ENCODE peak calls at places on chromosome 9, in nine cellular contexts. One of them, this sample, is unnamed. For H3K9me3, the result is how much of the 10 kb centered on the place peaks cover.

GRCh38 chr9:36924071-36924470 is 110.0 kb downstream of the PAX5 start:
- DNase-seq in Panc1: peak
- DNase-seq in heart left ventricle: no peak
- DNase-seq in CD4-positive, CD25-positive, alpha-beta regulatory T cell: peak
- DNase-seq in HCT116: peak
- DNase-seq in CD4-positive, alpha-beta memory T cell: no peak
- DNase-seq in neuronal stem cell: no peak
- DNase-seq in lower lobe of right lung: no peak
- DNase-seq in CD8-positive, alpha-beta T cell: no peak
- DNase-seq in this sample: no peak

GRCh38 chr9:131180454-131180853 is 55.1 kb downstream of the NUP214 start:
- DNase-seq in HCT116: no peak
- DNase-seq in heart left ventricle: no peak
- DNase-seq in CD4-positive, CD25-positive, alpha-beta regulatory T cell: no peak
- DNase-seq in lower lobe of right lung: no peak
- DNase-seq in Panc1: no peak
- DNase-seq in CD8-positive, alpha-beta T cell: no peak
- DNase-seq in CD4-positive, alpha-beta memory T cell: no peak
- DNase-seq in neuronal stem cell: no peak
- DNase-seq in this sample: no peak

GRCh38 chr9:16985559-16986348 is 115.3 kb upstream of the BNC2 start:
- DNase-seq in neuronal stem cell: no peak
- DNase-seq in lower lobe of right lung: no peak
- DNase-seq in Panc1: no peak
- DNase-seq in HCT116: no peak
- DNase-seq in CD4-positive, CD25-positive, alpha-beta regulatory T cell: no peak
- DNase-seq in heart left ventricle: peak
- DNase-seq in CD8-positive, alpha-beta T cell: no peak
- DNase-seq in CD4-positive, alpha-beta memory T cell: no peak
- DNase-seq in this sample: peak

GRCh38 chr9:96885424-96885823 is 31.1 kb upstream of the ZNF782 start:
- DNase-seq in Panc1: no peak
- DNase-seq in HCT116: no peak
- DNase-seq in CD4-positive, alpha-beta memory T cell: no peak
- DNase-seq in CD8-positive, alpha-beta T cell: no peak
- DNase-seq in heart left ventricle: no peak
- DNase-seq in lower lobe of right lung: no peak
- DNase-seq in CD4-positive, CD25-positive, alpha-beta regulatory T cell: no peak
- DNase-seq in neuronal stem cell: no peak
- DNase-seq in this sample: no peak

GRCh38 chr9:131276107-131276888 is at the start of gene FAM78A:
- DNase-seq in CD4-positive, alpha-beta memory T cell: no peak
- DNase-seq in neuronal stem cell: no peak
- DNase-seq in lower lobe of right lung: peak
- DNase-seq in CD4-positive, CD25-positive, alpha-beta regulatory T cell: peak
- DNase-seq in CD8-positive, alpha-beta T cell: no peak
- DNase-seq in HCT116: no peak
- DNase-seq in heart left ventricle: peak
- DNase-seq in Panc1: no peak
- DNase-seq in this sample: peak

GRCh38 chr9:128785427-128785826 is 1.6 kb upstream of the TBC1D13 start:
- DNase-seq in CD4-positive, CD25-positive, alpha-beta regulatory T cell: no peak
- DNase-seq in neuronal stem cell: no peak
- DNase-seq in Panc1: no peak
- DNase-seq in lower lobe of right lung: no peak
- DNase-seq in heart left ventricle: no peak
- DNase-seq in CD4-positive, alpha-beta memory T cell: no peak
- DNase-seq in HCT116: no peak
- DNase-seq in CD8-positive, alpha-beta T cell: no peak
- DNase-seq in this sample: no peak

GRCh38 chr9:92706218-92706940 is 36.4 kb upstream of the IPPK start:
- DNase-seq in CD4-positive, alpha-beta memory T cell: peak
- DNase-seq in CD8-positive, alpha-beta T cell: no peak
- DNase-seq in Panc1: peak
- DNase-seq in HCT116: peak
- DNase-seq in CD4-positive, CD25-positive, alpha-beta regulatory T cell: peak
- DNase-seq in neuronal stem cell: no peak
- DNase-seq in heart left ventricle: no peak
- DNase-seq in lower lobe of right lung: no peak
- DNase-seq in this sample: no peak

GRCh38 chr9:130305381-130305780 is 39.8 kb downstream of the HMCN2 start:
- DNase-seq in HCT116: no peak
- DNase-seq in heart left ventricle: peak
- DNase-seq in CD4-positive, CD25-positive, alpha-beta regulatory T cell: no peak
- DNase-seq in CD8-positive, alpha-beta T cell: no peak
- DNase-seq in Panc1: no peak
- DNase-seq in neuronal stem cell: no peak
- DNase-seq in CD4-positive, alpha-beta memory T cell: no peak
- DNase-seq in lower lobe of right lung: no peak
- DNase-seq in this sample: peak

GRCh38 chr9:37253377-37253937 is 133.1 kb downstream of the ZCCHC7 start:
- DNase-seq in CD4-positive, alpha-beta memory T cell: no peak
- DNase-seq in neuronal stem cell: no peak
- DNase-seq in CD8-positive, alpha-beta T cell: no peak
- DNase-seq in HCT116: no peak
- DNase-seq in Panc1: no peak
- DNase-seq in CD4-positive, CD25-positive, alpha-beta regulatory T cell: no peak
- DNase-seq in heart left ventricle: no peak
- DNase-seq in lower lobe of right lung: no peak
- DNase-seq in this sample: no peak

GRCh38 chr9:2414465-2414864 is 207.1 kb upstream of the VLDLR start:
- DNase-seq in neuronal stem cell: no peak
- DNase-seq in CD4-positive, alpha-beta memory T cell: no peak
- DNase-seq in HCT116: no peak
- DNase-seq in heart left ventricle: no peak
- DNase-seq in Panc1: no peak
- DNase-seq in lower lobe of right lung: no peak
- DNase-seq in CD8-positive, alpha-beta T cell: no peak
- DNase-seq in CD4-positive, CD25-positive, alpha-beta regulatory T cell: no peak
- DNase-seq in this sample: no peak

GRCh38 chr9:2134391-2134790 is 119.2 kb downstream of the SMARCA2 start:
- DNase-seq in heart left ventricle: no peak
- DNase-seq in lower lobe of right lung: no peak
- DNase-seq in Panc1: no peak
- DNase-seq in CD4-positive, alpha-beta memory T cell: no peak
- DNase-seq in CD4-positive, CD25-positive, alpha-beta regulatory T cell: no peak
- DNase-seq in CD8-positive, alpha-beta T cell: no peak
- DNase-seq in HCT116: no peak
- DNase-seq in neuronal stem cell: no peak
- DNase-seq in this sample: no peak

GRCh38 chr9:105994970-105995369 is 300.6 kb downstream of the TMEM38B start:
- DNase-seq in CD8-positive, alpha-beta T cell: no peak
- DNase-seq in neuronal stem cell: no peak
- DNase-seq in Panc1: no peak
- DNase-seq in HCT116: no peak
- DNase-seq in CD4-positive, CD25-positive, alpha-beta regulatory T cell: no peak
- DNase-seq in CD4-positive, alpha-beta memory T cell: no peak
- DNase-seq in heart left ventricle: no peak
- DNase-seq in lower lobe of right lung: no peak
- DNase-seq in this sample: no peak

GRCh38 chr9:99936947-99937587 is 30.6 kb downstream of the STX17 start:
- DNase-seq in CD8-positive, alpha-beta T cell: no peak
- DNase-seq in Panc1: no peak
- DNase-seq in HCT116: no peak
- DNase-seq in lower lobe of right lung: no peak
- DNase-seq in heart left ventricle: no peak
- DNase-seq in CD4-positive, CD25-positive, alpha-beta regulatory T cell: no peak
- DNase-seq in CD4-positive, alpha-beta memory T cell: no peak
- DNase-seq in neuronal stem cell: no peak
- DNase-seq in this sample: no peak

GRCh38 chr9:133134419-133135190 is 13.6 kb upstream of the RALGDS start:
- DNase-seq in HCT116: no peak
- DNase-seq in heart left ventricle: no peak
- DNase-seq in lower lobe of right lung: no peak
- DNase-seq in neuronal stem cell: no peak
- DNase-seq in Panc1: no peak
- DNase-seq in CD8-positive, alpha-beta T cell: no peak
- DNase-seq in CD4-positive, alpha-beta memory T cell: no peak
- DNase-seq in CD4-positive, CD25-positive, alpha-beta regulatory T cell: no peak
- DNase-seq in this sample: peak

GRCh38 chr9:108467653-108468324 is 388.0 kb downstream of the ACTL7B start:
- DNase-seq in neuronal stem cell: no peak
- DNase-seq in CD4-positive, CD25-positive, alpha-beta regulatory T cell: no peak
- DNase-seq in heart left ventricle: no peak
- DNase-seq in Panc1: no peak
- DNase-seq in CD8-positive, alpha-beta T cell: no peak
- DNase-seq in HCT116: no peak
- DNase-seq in lower lobe of right lung: no peak
- DNase-seq in CD4-positive, alpha-beta memory T cell: no peak
- DNase-seq in this sample: peak

GRCh38 chr9:4939118-4939561 is 45.9 kb upstream of the JAK2 start:
- DNase-seq in lower lobe of right lung: no peak
- DNase-seq in CD8-positive, alpha-beta T cell: no peak
- DNase-seq in HCT116: no peak
- DNase-seq in CD4-positive, CD25-positive, alpha-beta regulatory T cell: peak
- DNase-seq in CD4-positive, alpha-beta memory T cell: no peak
- DNase-seq in Panc1: no peak
- DNase-seq in heart left ventricle: no peak
- DNase-seq in neuronal stem cell: no peak
- DNase-seq in this sample: no peak

GRCh38 chr9:95067888-95068287 is 249.6 kb downstream of the FANCC start:
- DNase-seq in HCT116: no peak
- DNase-seq in heart left ventricle: no peak
- DNase-seq in CD4-positive, CD25-positive, alpha-beta regulatory T cell: no peak
- DNase-seq in lower lobe of right lung: no peak
- DNase-seq in Panc1: no peak
- DNase-seq in CD8-positive, alpha-beta T cell: no peak
- DNase-seq in neuronal stem cell: no peak
- DNase-seq in CD4-positive, alpha-beta memory T cell: no peak
- DNase-seq in this sample: no peak

GRCh38 chr9:133114451-133114885 is 6.6 kb downstream of the RALGDS start:
- DNase-seq in CD4-positive, CD25-positive, alpha-beta regulatory T cell: no peak
- DNase-seq in HCT116: no peak
- DNase-seq in lower lobe of right lung: peak
- DNase-seq in CD8-positive, alpha-beta T cell: no peak
- DNase-seq in heart left ventricle: peak
- DNase-seq in Panc1: no peak
- DNase-seq in CD4-positive, alpha-beta memory T cell: no peak
- DNase-seq in neuronal stem cell: no peak
- DNase-seq in this sample: peak

GRCh38 chr9:71737455-71737854 is 30.9 kb downstream of the CEMIP2 start:
- DNase-seq in heart left ventricle: no peak
- DNase-seq in Panc1: no peak
- DNase-seq in CD4-positive, alpha-beta memory T cell: no peak
- DNase-seq in CD4-positive, CD25-positive, alpha-beta regulatory T cell: no peak
- DNase-seq in neuronal stem cell: no peak
- DNase-seq in HCT116: no peak
- DNase-seq in CD8-positive, alpha-beta T cell: no peak
- DNase-seq in lower lobe of right lung: no peak
- DNase-seq in this sample: no peak

GRCh38 chr9:4297151-4297794 is 2.6 kb downstream of the GLIS3 start:
- DNase-seq in neuronal stem cell: peak
- DNase-seq in CD4-positive, alpha-beta memory T cell: peak
- DNase-seq in CD8-positive, alpha-beta T cell: no peak
- DNase-seq in heart left ventricle: peak
- DNase-seq in Panc1: no peak
- DNase-seq in CD4-positive, CD25-positive, alpha-beta regulatory T cell: peak
- DNase-seq in lower lobe of right lung: peak
- DNase-seq in HCT116: peak
- DNase-seq in this sample: peak

GRCh38 chr9:132531187-132531586 is 51.2 kb upstream of the BARHL1 start:
- DNase-seq in CD4-positive, alpha-beta memory T cell: no peak
- DNase-seq in heart left ventricle: no peak
- DNase-seq in HCT116: no peak
- DNase-seq in CD4-positive, CD25-positive, alpha-beta regulatory T cell: no peak
- DNase-seq in CD8-positive, alpha-beta T cell: no peak
- DNase-seq in neuronal stem cell: no peak
- DNase-seq in lower lobe of right lung: no peak
- DNase-seq in Panc1: no peak
- DNase-seq in this sample: no peak

GRCh38 chr9:112012026-112012902 is 115.7 kb downstream of the UGCG start:
- DNase-seq in CD4-positive, CD25-positive, alpha-beta regulatory T cell: peak
- DNase-seq in CD8-positive, alpha-beta T cell: no peak
- DNase-seq in neuronal stem cell: no peak
- DNase-seq in lower lobe of right lung: peak
- DNase-seq in HCT116: peak
- DNase-seq in CD4-positive, alpha-beta memory T cell: no peak
- DNase-seq in heart left ventricle: peak
- DNase-seq in Panc1: peak
- DNase-seq in this sample: peak

GRCh38 chr9:136982232-136983051 is at the start of gene LCNL1:
- DNase-seq in CD8-positive, alpha-beta T cell: no peak
- DNase-seq in lower lobe of right lung: no peak
- DNase-seq in neuronal stem cell: no peak
- DNase-seq in HCT116: no peak
- DNase-seq in heart left ventricle: no peak
- DNase-seq in CD4-positive, alpha-beta memory T cell: no peak
- DNase-seq in CD4-positive, CD25-positive, alpha-beta regulatory T cell: no peak
- DNase-seq in Panc1: no peak
- DNase-seq in this sample: no peak
- H3K27ac ChIP-seq in CD8-positive, alpha-beta T cell: no peak
- H3K27ac ChIP-seq in lower lobe of right lung: peak
- H3K27ac ChIP-seq in neuronal stem cell: no peak
- H3K27ac ChIP-seq in HCT116: no peak
- H3K27ac ChIP-seq in heart left ventricle: peak
- H3K27ac ChIP-seq in CD4-positive, alpha-beta memory T cell: no peak
- H3K27ac ChIP-seq in CD4-positive, CD25-positive, alpha-beta regulatory T cell: no peak
- H3K27ac ChIP-seq in Panc1: no peak
- H3K27ac ChIP-seq in this sample: peak

DNA sequence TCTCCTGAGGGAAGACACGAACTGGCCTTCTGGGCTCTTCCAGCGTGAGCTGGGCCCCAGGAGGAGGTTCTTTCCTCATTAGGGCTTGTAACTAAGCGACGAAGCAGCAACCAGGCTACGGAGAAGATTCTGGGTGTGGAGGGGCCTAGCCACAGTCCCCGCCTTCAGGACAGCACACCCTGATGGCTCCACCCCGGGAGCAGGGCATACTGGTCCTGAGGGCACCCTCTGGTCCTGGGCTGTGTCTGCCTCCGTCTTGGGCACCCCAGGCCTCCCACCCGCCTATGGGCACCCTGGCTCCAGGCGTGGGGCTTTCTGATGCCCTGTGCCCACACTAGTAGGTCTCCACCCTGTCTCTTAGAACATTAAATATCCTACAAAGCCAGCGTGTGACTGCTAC is 136.4 kb downstream of the OLFM1 start:
- DNase-seq in HCT116: no peak
- DNase-seq in Panc1: no peak
- DNase-seq in neuronal stem cell: no peak
- DNase-seq in CD8-positive, alpha-beta T cell: no peak
- DNase-seq in lower lobe of right lung: peak
- DNase-seq in CD4-positive, CD25-positive, alpha-beta regulatory T cell: no peak
- DNase-seq in CD4-positive, alpha-beta memory T cell: no peak
- DNase-seq in heart left ventricle: peak
- DNase-seq in this sample: no peak
- H3K9me3 ChIP-seq in HCT116: under half
- H3K9me3 ChIP-seq in Panc1: under half
- H3K9me3 ChIP-seq in neuronal stem cell: under half
- H3K9me3 ChIP-seq in CD8-positive, alpha-beta T cell: under half
- H3K9me3 ChIP-seq in lower lobe of right lung: under half
- H3K9me3 ChIP-seq in CD4-positive, CD25-positive, alpha-beta regulatory T cell: under half
- H3K9me3 ChIP-seq in CD4-positive, alpha-beta memory T cell: under half
- H3K9me3 ChIP-seq in heart left ventricle: under half
- H3K9me3 ChIP-seq in this sample: under half

GRCh38 chr9:11144750-11145149 is 531.9 kb upstream of the PTPRD start:
- DNase-seq in CD4-positive, CD25-positive, alpha-beta regulatory T cell: no peak
- DNase-seq in Panc1: no peak
- DNase-seq in neuronal stem cell: no peak
- DNase-seq in heart left ventricle: no peak
- DNase-seq in CD4-positive, alpha-beta memory T cell: no peak
- DNase-seq in CD8-positive, alpha-beta T cell: no peak
- DNase-seq in HCT116: no peak
- DNase-seq in lower lobe of right lung: no peak
- DNase-seq in this sample: no peak
- H3K27ac ChIP-seq in CD4-positive, CD25-positive, alpha-beta regulatory T cell: no peak
- H3K27ac ChIP-seq in Panc1: no peak
- H3K27ac ChIP-seq in neuronal stem cell: no peak
- H3K27ac ChIP-seq in heart left ventricle: no peak
- H3K27ac ChIP-seq in CD4-positive, alpha-beta memory T cell: no peak
- H3K27ac ChIP-seq in CD8-positive, alpha-beta T cell: no peak
- H3K27ac ChIP-seq in HCT116: no peak
- H3K27ac ChIP-seq in lower lobe of right lung: no peak
- H3K27ac ChIP-seq in this sample: no peak

GRCh38 chr9:631596-631995 is 209.9 kb upstream of the DMRT1 start:
- DNase-seq in neuronal stem cell: no peak
- DNase-seq in heart left ventricle: no peak
- DNase-seq in CD4-positive, alpha-beta memory T cell: no peak
- DNase-seq in lower lobe of right lung: no peak
- DNase-seq in HCT116: no peak
- DNase-seq in CD4-positive, CD25-positive, alpha-beta regulatory T cell: peak
- DNase-seq in CD8-positive, alpha-beta T cell: no peak
- DNase-seq in Panc1: no peak
- DNase-seq in this sample: no peak
- H3K9me3 ChIP-seq in neuronal stem cell: under half
- H3K9me3 ChIP-seq in heart left ventricle: under half
- H3K9me3 ChIP-seq in CD4-positive, alpha-beta memory T cell: under half
- H3K9me3 ChIP-seq in lower lobe of right lung: under half
- H3K9me3 ChIP-seq in HCT116: under half
- H3K9me3 ChIP-seq in CD4-positive, CD25-positive, alpha-beta regulatory T cell: under half
- H3K9me3 ChIP-seq in CD8-positive, alpha-beta T cell: under half
- H3K9me3 ChIP-seq in Panc1: under half
- H3K9me3 ChIP-seq in this sample: under half